ENCODE peak calls at places on chromosome X, in four cellular contexts. X is tibial artery, F is B cell, C is right lobe of liver. P is an unnamed sample.
A peak's percentile ranks its signal among the peaks of the same experiment; 100 is the strongest.

GRCh38 chrX:120459313-120459712 is 9.8 kb downstream of the LAMP2 start:
- DNase-seq in X (no peak), F (no peak), C (no peak), P (no peak)

GRCh38 chrX:151393514-151393913 is 3.5 kb upstream of the VMA21 start:
- DNase-seq in C (no peak), F (no peak), X (no peak), P (no peak)

GRCh38 chrX:110847334-110847733 is 51.7 kb upstream of the CHRDL1 start:
- DNase-seq in F (peak; percentile 35), X (no peak), C (no peak), P (peak; percentile 61)

GRCh38 chrX:12013220-12013619 is 125.1 kb upstream of the FRMPD4 start:
- DNase-seq in X (no peak), C (no peak), F (no peak), P (peak; percentile 61)

GRCh38 chrX:11597479-11597878 is 68.2 kb downstream of the ARHGAP6 start:
- DNase-seq in X (no peak), F (no peak), C (no peak), P (no peak)

GRCh38 chrX:68196939-68197791 is 236.1 kb downstream of the OPHN1 start:
- DNase-seq in F (peak; percentile 12), X (no peak), C (no peak), P (peak; percentile 63)

GRCh38 chrX:139596068-139596467 is 65.5 kb downstream of the F9 start:
- DNase-seq in F (no peak), C (no peak), X (no peak), P (no peak)

GRCh38 chrX:7083468-7084396 is 63.8 kb upstream of the STS start:
- DNase-seq in C (no peak), X (no peak), F (peak; percentile 54), P (peak; percentile 82)

GRCh38 chrX:150314186-150314585 is 48.9 kb upstream of the MAMLD1 start:
- DNase-seq in C (no peak), X (no peak), F (no peak), P (no peak)

GRCh38 chrX:121579016-121579760 is 531.8 kb downstream of the GLUD2 start:
- DNase-seq in X (no peak), F (no peak), C (no peak), P (peak; percentile 52)

GRCh38 chrX:110341189-110342035 is 17.2 kb upstream of the RTL9 start:
- DNase-seq in C (no peak), X (no peak), F (no peak), P (peak; percentile 74)

GRCh38 chrX:16185725-16186136 is 18.4 kb downstream of the MAGEB17 start:
- DNase-seq in X (no peak), C (no peak), F (no peak), P (peak; percentile 52)

GRCh38 chrX:45056428-45057145 is 144.1 kb downstream of the DIPK2B start:
- DNase-seq in X (no peak), F (no peak), C (no peak), P (no peak)

GRCh38 chrX:125308653-125309052 is 11.0 kb upstream of the TEX13C start:
- DNase-seq in F (no peak), C (no peak), X (no peak), P (no peak)

GRCh38 chrX:51798701-51799100 is 55.5 kb downstream of the GSPT2 start:
- DNase-seq in X (no peak), F (no peak), C (no peak), P (no peak)

GRCh38 chrX:39725928-39726619 is 371.7 kb downstream of the BCOR start:
- DNase-seq in F (no peak), X (no peak), C (no peak), P (peak; percentile 45)

GRCh38 chrX:119990409-119990994 is 47.0 kb upstream of the NKAP start:
- DNase-seq in C (no peak), X (no peak), F (no peak), P (no peak)

GRCh38 chrX:18898517-18898916 is 85.4 kb downstream of the PHKA2 start:
- DNase-seq in F (no peak), X (no peak), C (no peak), P (no peak)

GRCh38 chrX:102808336-102808735 is 87.8 kb downstream of the GPRASP3 start:
- DNase-seq in X (no peak), F (no peak), C (no peak), P (peak; percentile 5)

GRCh38 chrX:18887821-18888205 is 96.1 kb downstream of the PHKA2 start:
- DNase-seq in X (no peak), C (no peak), F (no peak), P (no peak)

GRCh38 chrX:68186552-68187262 is 246.6 kb downstream of the OPHN1 start:
- DNase-seq in X (no peak), C (no peak), F (no peak), P (peak; percentile 43)

GRCh38 chrX:39653656-39654055 is 444.1 kb downstream of the BCOR start:
- DNase-seq in C (no peak), X (no peak), F (no peak), P (no peak)

GRCh38 chrX:56813318-56813837 is 84.3 kb downstream of the NBDY start:
- DNase-seq in F (no peak), X (no peak), C (no peak), P (peak; percentile 97)

GRCh38 chrX:40173662-40174593 is 76.2 kb upstream of the BCOR start:
- DNase-seq in C (peak; percentile 49), X (peak; percentile 63), F (no peak), P (no peak)

GRCh38 chrX:70434352-70434866 is 10.2 kb upstream of the DLG3 start:
- DNase-seq in C (peak; percentile 88), X (peak; percentile 92), F (peak; percentile 60), P (peak; percentile 87)

GRCh38 chrX:70437011-70437410 is 7.6 kb upstream of the DLG3 start:
- DNase-seq in X (no peak), F (no peak), C (no peak), P (no peak)

GRCh38 chrX:70437921-70438665 is 6.5 kb upstream of the DLG3 start:
- DNase-seq in C (no peak), F (no peak), X (no peak), P (peak; percentile 56)

GRCh38 chrX:70434914-70435586 is 9.6 kb upstream of the DLG3 start:
- DNase-seq in F (no peak), C (no peak), X (peak; percentile 80), P (no peak)

GRCh38 chrX:70436380-70436779 is 8.3 kb upstream of the DLG3 start:
- DNase-seq in F (no peak), X (no peak), C (no peak), P (no peak)
- TF ChIP-seq CTCF in F (no peak), X (no peak), C (no peak), P (no peak)

DNA sequence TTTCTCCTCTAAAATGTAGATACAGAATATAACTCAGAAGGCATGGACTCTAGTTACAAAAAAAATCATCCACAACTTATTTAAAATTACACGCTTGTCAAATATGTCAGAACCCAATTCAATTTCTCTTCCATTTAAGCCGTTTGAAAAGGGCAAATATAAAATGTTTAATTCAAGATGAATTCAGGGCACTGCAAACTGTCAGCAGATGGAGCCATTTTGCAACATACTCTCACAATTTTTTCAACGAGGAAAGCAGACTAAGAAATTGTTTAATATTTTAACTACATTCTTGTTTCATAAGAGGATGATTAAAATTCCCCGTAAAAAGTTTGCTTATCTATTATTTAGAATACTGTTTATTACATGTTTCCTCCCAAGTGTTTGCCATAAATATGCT is 321.3 kb upstream of the CPXCR1 start:
- DNase-seq in C (no peak), X (no peak), F (no peak), P (no peak)
- TF ChIP-seq CTCF in C (peak; percentile 57), X (no peak), F (no peak), P (no peak)

GRCh38 chrX:134256684-134257083 is 19.7 kb downstream of the CCDC160 start:
- DNase-seq in F (no peak), C (no peak), X (no peak), P (no peak)
- TF ChIP-seq CTCF in F (no peak), C (no peak), X (no peak), P (no peak)

GRCh38 chrX:37509349-37509748 is 62.1 kb upstream of the LANCL3 start:
- DNase-seq in F (no peak), X (no peak), C (no peak), P (peak; percentile 4)
- TF ChIP-seq CTCF in F (peak; percentile 29), X (peak; percentile 37), C (peak; percentile 34), P (peak; percentile 28)

DNA sequence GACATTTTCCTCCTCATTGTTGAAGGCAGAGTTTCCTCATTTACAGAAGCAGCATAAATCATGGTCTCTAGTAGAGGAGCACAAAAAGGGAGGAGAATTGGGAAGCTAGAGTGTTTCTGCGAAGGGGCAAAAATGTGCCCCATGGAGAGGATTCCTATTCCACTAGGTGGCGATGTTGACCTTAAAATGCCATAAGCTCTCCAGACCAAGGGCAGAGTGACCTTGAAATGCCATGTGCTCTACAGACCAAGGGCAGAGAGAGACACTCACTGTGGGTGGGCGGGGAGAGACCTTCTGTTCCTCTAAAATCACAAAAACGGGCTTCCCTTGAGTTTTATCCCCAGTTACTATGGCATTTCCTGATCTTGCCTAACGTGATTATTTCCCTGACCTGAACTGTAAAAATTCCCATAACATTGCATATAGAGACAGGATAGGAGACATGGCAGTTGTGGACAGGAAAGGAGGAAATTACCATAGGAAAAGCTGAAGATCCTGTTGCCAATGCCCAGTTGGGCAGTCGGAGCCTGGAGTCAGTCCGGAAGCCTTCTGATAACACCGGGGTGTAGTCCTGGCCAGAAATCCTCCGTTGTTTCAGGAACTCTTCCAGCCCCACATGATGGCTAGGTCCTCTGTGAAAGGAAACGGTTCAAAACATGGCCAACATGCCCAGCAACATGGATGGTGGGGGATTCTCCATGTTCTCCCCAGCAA is 567.7 kb downstream of the MAGEB5 start:
- DNase-seq in X (no peak), C (no peak), F (no peak), P (peak; percentile 33)
- TF ChIP-seq CTCF in X (peak; percentile 34), C (peak; percentile 53), F (peak; percentile 16), P (no peak)

GRCh38 chrX:152641996-152642395 is 4.3 kb downstream of the GABRQ start:
- DNase-seq in C (no peak), F (no peak), X (no peak), P (peak; percentile 1)
- TF ChIP-seq CTCF in C (no peak), F (no peak), X (no peak), P (peak; percentile 5)

DNA sequence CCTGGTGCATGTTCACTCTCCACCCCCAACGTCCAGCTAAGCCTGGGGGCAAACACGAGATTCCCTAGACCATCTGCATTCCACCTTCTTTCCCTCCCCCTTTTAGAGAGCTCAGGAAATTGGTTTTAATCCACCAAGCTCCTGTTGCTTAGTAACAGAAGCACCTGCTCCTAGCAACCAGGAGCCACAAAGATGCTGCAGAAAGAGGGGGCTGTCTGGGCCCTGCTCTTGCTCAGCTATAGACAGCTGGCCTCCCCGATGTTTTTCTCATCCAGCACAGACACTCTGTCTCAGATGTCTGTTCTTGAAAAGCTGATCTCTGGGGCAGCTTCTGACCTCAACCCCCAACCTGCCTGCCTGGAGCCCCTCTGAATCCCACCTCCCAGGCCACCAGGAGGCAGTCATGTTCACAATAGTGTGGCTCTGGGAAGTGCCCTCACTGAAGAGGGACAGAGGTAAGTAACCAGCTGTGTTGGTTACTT is 71.5 kb downstream of the SLC16A2 start:
- DNase-seq in F (no peak), C (no peak), X (no peak), P (no peak)
- TF ChIP-seq CTCF in F (no peak), C (peak; percentile 10), X (no peak), P (no peak)

GRCh38 chrX:128973033-128973432 is 550.3 kb downstream of the SMARCA1 start:
- DNase-seq in F (no peak), C (no peak), X (no peak), P (no peak)

GRCh38 chrX:128975716-128976115 is 547.6 kb downstream of the SMARCA1 start:
- DNase-seq in F (no peak), X (no peak), C (peak; percentile 29), P (peak; percentile 17)
- TF ChIP-seq CTCF in F (no peak), X (no peak), C (peak; percentile 75), P (peak; percentile 55)